ENCODE peak calls at places on chromosome 9, in four cellular contexts. G is mesothelial cell of epicardium; B is CD8-positive, alpha-beta memory T cell; E is stimulated activated CD4-positive, alpha-beta T cell treated with anti-CD3 and anti-CD28 coated beads, Interleukin-1b, Interleukin-23, amount 100 ng/mL, for 24 hours. F is an unnamed sample.

GRCh38 chr9:8332296-8332695 is 532.7 kb upstream of the DMAC1 start:
- DNase-seq in G (no peak), B (no peak), E (no peak), F (no peak)

GRCh38 chr9:127816728-127817127 is 14.0 kb downstream of the FPGS start:
- DNase-seq in G (no peak), B (no peak), E (no peak), F (no peak)

GRCh38 chr9:112061152-112061740 is 113.9 kb downstream of the SUSD1 start:
- DNase-seq in G (no peak), B (peak; percentile 26), E (no peak), F (no peak)

GRCh38 chr9:135251996-135252760 is 164.7 kb downstream of the OLFM1 start:
- DNase-seq in G (no peak), B (no peak), E (no peak), F (no peak)

GRCh38 chr9:135394131-135394530 is 85.5 kb upstream of the PPP1R26 start:
- DNase-seq in G (no peak), B (no peak), E (no peak), F (no peak)

GRCh38 chr9:13786131-13786530 is 506.6 kb upstream of the MPDZ start:
- DNase-seq in G (no peak), B (no peak), E (no peak), F (no peak)

GRCh38 chr9:131276107-131276888 is at the start of gene FAM78A:
- DNase-seq in G (no peak), B (peak; percentile 42), E (no peak), F (no peak)

GRCh38 chr9:33128570-33128969 is 38.6 kb downstream of the B4GALT1 start:
- DNase-seq in G (no peak), B (no peak), E (no peak), F (no peak)

GRCh38 chr9:131092030-131092429 is 4.3 kb upstream of the AIF1L start:
- DNase-seq in G (no peak), B (no peak), E (no peak), F (no peak)

GRCh38 chr9:36940881-36941280 is 93.2 kb downstream of the PAX5 start:
- DNase-seq in G (no peak), B (no peak), E (no peak), F (no peak)

GRCh38 chr9:123686131-123686848 is 243.6 kb downstream of the DENND1A start:
- DNase-seq in G (no peak), B (no peak), E (no peak), F (peak; percentile 18)

GRCh38 chr9:35521708-35522107 is 31.8 kb downstream of the RUSC2 start:
- DNase-seq in G (no peak), B (no peak), E (no peak), F (no peak)

GRCh38 chr9:111961011-111961410 is 64.4 kb downstream of the UGCG start:
- DNase-seq in G (no peak), B (no peak), E (no peak), F (no peak)

GRCh38 chr9:98039474-98040072 is 17.0 kb upstream of the NANS start:
- DNase-seq in G (no peak), B (no peak), E (no peak), F (no peak)

GRCh38 chr9:36101916-36102741 is 34.4 kb upstream of the GLIPR2 start:
- DNase-seq in G (no peak), B (no peak), E (no peak), F (no peak)

GRCh38 chr9:90002299-90003045 is 397.7 kb downstream of the GADD45G start:
- DNase-seq in G (no peak), B (no peak), E (no peak), F (no peak)

GRCh38 chr9:113215142-113215541 is 5.9 kb downstream of the FKBP15 start:
- DNase-seq in G (no peak), B (peak; percentile 31), E (no peak), F (no peak)

GRCh38 chr9:116646661-116647514 is 40.2 kb upstream of the TRIM32 start:
- DNase-seq in G (no peak), B (no peak), E (no peak), F (peak; percentile 4)

GRCh38 chr9:91865041-91865440 is 85.0 kb downstream of the ROR2 start:
- DNase-seq in G (no peak), B (no peak), E (no peak), F (no peak)

GRCh38 chr9:126301196-126301595 is 25.4 kb upstream of the MVB12B start:
- DNase-seq in G (no peak), B (no peak), E (no peak), F (no peak)

GRCh38 chr9:4828776-4829175 is 36.0 kb downstream of the RCL1 start:
- DNase-seq in G (no peak), B (no peak), E (no peak), F (no peak)

GRCh38 chr9:33794560-33794959 is 801 bp upstream of the PRSS3 start:
- DNase-seq in G (no peak), B (no peak), E (no peak), F (no peak)

GRCh38 chr9:78366827-78367226 is 69.9 kb downstream of the PSAT1 start:
- DNase-seq in G (no peak), B (no peak), E (no peak), F (no peak)

GRCh38 chr9:86545085-86545484 is 190.9 kb upstream of the TUT7 start:
- DNase-seq in G (no peak), B (no peak), E (no peak), F (no peak)

GRCh38 chr9:124780757-124781151 is 3.8 kb downstream of the OLFML2A start:
- DNase-seq in G (peak; percentile 33), B (no peak), E (no peak), F (no peak)

GRCh38 chr9:118563677-118564076 is 805.6 kb downstream of the BRINP1 start:
- DNase-seq in G (no peak), B (no peak), E (no peak), F (no peak)

GRCh38 chr9:93094294-93095204 is 1.5 kb upstream of the CARD19 start:
- DNase-seq in G (no peak), B (no peak), E (no peak), F (no peak)

GRCh38 chr9:137453643-137454081 is 5.5 kb downstream of the NSMF start:
- DNase-seq in G (peak; percentile 79), B (peak; percentile 34), E (no peak), F (no peak)

GRCh38 chr9:89455356-89455824 is 42.5 kb downstream of the SEMA4D start:
- DNase-seq in G (no peak), B (no peak), E (no peak), F (no peak)

GRCh38 chr9:136022731-136023400 is 61.7 kb upstream of the UBAC1 start:
- DNase-seq in G (no peak), B (no peak), E (no peak), F (no peak)

GRCh38 chr9:123620258-123620657 is 264.3 kb downstream of the CRB2 start:
- DNase-seq in G (no peak), B (no peak), E (no peak), F (no peak)

GRCh38 chr9:32395483-32396216 is 11.2 kb downstream of the ACO1 start:
- DNase-seq in G (no peak), B (no peak), E (no peak), F (no peak)

GRCh38 chr9:4301971-4302427 is 2.1 kb upstream of the GLIS3 start:
- DNase-seq in G (no peak), B (no peak), E (no peak), F (no peak)

GRCh38 chr9:89483592-89484474 is 14.1 kb downstream of the SEMA4D start:
- DNase-seq in G (no peak), B (peak; percentile 71), E (no peak), F (no peak)

GRCh38 chr9:21144620-21145019 is 3.0 kb upstream of the IFNW1 start:
- DNase-seq in G (no peak), B (no peak), E (no peak), F (no peak)

GRCh38 chr9:120369608-120370220 is 210.3 kb downstream of the CDK5RAP2 start:
- DNase-seq in G (no peak), B (no peak), E (no peak), F (no peak)

F was measured in NCI-H1930.